ENCODE peak calls at places on chromosomes 1 and 21, in eight cellular contexts. U is stimulated activated CD8-positive, alpha-beta memory T cell treated with anti-CD3 and anti-CD28 coated beads, Interleukin-15, amount 100 ng/mL, for 4 hours; T is activated T-helper 2 cell treated with anti-CD3 and anti-CD28 coated beads, Interferon-gamma antibody, Interleukin-2, Interleukin-4, amounts not matched to agents 10 μg/mL and 5 μg/mL and 100 μg/mL, durations not matched to agents 14 hours and 24 hours and 36 hours; B is HTR-8/SVneo; K is omental fat pad; N is cerebellar cortex; O is stromal cell of bone marrow; M is NCI-H1694 treated with DMSO at 0.1 percent for 48 hours. W is an unnamed sample.

GRCh38 chr21:46077674-46078101 is 20.2 kb upstream of the COL6A2 start:
- DNase-seq in U (no peak), T (no peak), B (no peak), K (no peak), N (no peak), O (no peak), M (no peak), W (no peak)

GRCh38 chr21:46035809-46036695 is 54.5 kb downstream of the COL6A1 start:
- DNase-seq in U (no peak), T (no peak), B (no peak), K (no peak), N (no peak), O (peak), M (no peak), W (peak)

GRCh38 chr1:9009438-9010366 is 16.5 kb downstream of the SLC2A7 start:
- DNase-seq in U (no peak), T (peak), B (peak), K (no peak), N (peak), O (no peak), M (no peak), W (no peak)

GRCh38 chr1:178752891-178753290 is 27.8 kb downstream of the RALGPS2 start:
- DNase-seq in U (no peak), T (no peak), B (no peak), K (no peak), N (no peak), O (no peak), M (no peak), W (peak)

GRCh38 chr21:43283136-43283924 is 114.5 kb downstream of the CRYAA start:
- DNase-seq in U (no peak), T (no peak), B (no peak), K (no peak), N (no peak), O (no peak), M (no peak), W (no peak)

GRCh38 chr21:15875286-15875685 is 145.5 kb downstream of the USP25 start:
- DNase-seq in U (no peak), T (no peak), B (no peak), K (no peak), N (no peak), O (no peak), M (no peak), W (no peak)

GRCh38 chr1:58983159-58983558 is 199.3 kb upstream of the JUN start:
- DNase-seq in U (no peak), T (no peak), B (no peak), K (no peak), N (no peak), O (no peak), M (peak), W (no peak)

GRCh38 chr21:24032709-24033232 is 1574.5 kb downstream of the MRPL39 start:
- DNase-seq in U (no peak), T (no peak), B (no peak), K (no peak), N (no peak), O (no peak), M (no peak), W (no peak)

GRCh38 chr1:201119206-201119814 is 7.1 kb upstream of the CACNA1S start:
- DNase-seq in U (no peak), T (peak), B (peak), K (no peak), N (peak), O (peak), M (peak), W (peak)

GRCh38 chr1:213008564-213008963 is 7.1 kb downstream of the ANGEL2 start:
- DNase-seq in U (no peak), T (no peak), B (no peak), K (no peak), N (no peak), O (no peak), M (no peak), W (no peak)

GRCh38 chr21:27534211-27534610 is 567.3 kb upstream of the ADAMTS5 start:
- DNase-seq in U (no peak), T (no peak), B (no peak), K (no peak), N (no peak), O (no peak), M (no peak), W (no peak)

GRCh38 chr1:7471836-7472235 is 299.3 kb upstream of the VAMP3 start:
- DNase-seq in U (no peak), T (no peak), B (peak), K (no peak), N (peak), O (no peak), M (no peak), W (no peak)

GRCh38 chr1:58982259-58982998 is 198.6 kb upstream of the JUN start:
- DNase-seq in U (no peak), T (no peak), B (no peak), K (no peak), N (no peak), O (no peak), M (no peak), W (no peak)

GRCh38 chr1:67647036-67647798 is 37.8 kb upstream of the GADD45A start:
- DNase-seq in U (no peak), T (no peak), B (peak), K (no peak), N (peak), O (no peak), M (peak), W (peak)

GRCh38 chr1:2939041-2939552 is 82.2 kb upstream of the ACTRT2 start:
- DNase-seq in U (no peak), T (no peak), B (no peak), K (no peak), N (no peak), O (no peak), M (no peak), W (no peak)

GRCh38 chr1:244326757-244327156 is 125.0 kb downstream of the ADSS2 start:
- DNase-seq in U (no peak), T (no peak), B (no peak), K (no peak), N (no peak), O (no peak), M (no peak), W (no peak)

GRCh38 chr1:110049801-110050601 is 15.6 kb downstream of the STRIP1 start:
- DNase-seq in U (no peak), T (no peak), B (no peak), K (no peak), N (no peak), O (no peak), M (no peak), W (no peak)

GRCh38 chr1:245356891-245357585 is 202.3 kb downstream of the KIF26B start:
- DNase-seq in U (no peak), T (no peak), B (no peak), K (no peak), N (no peak), O (no peak), M (no peak), W (no peak)

GRCh38 chr21:41877901-41878830 is 978 bp downstream of the PRDM15 start:
- DNase-seq in U (no peak), T (peak), B (peak), K (no peak), N (peak), O (peak), M (peak), W (peak)

GRCh38 chr1:25544819-25545218 is 1.4 kb downstream of the LDLRAP1 start:
- DNase-seq in U (no peak), T (no peak), B (peak), K (no peak), N (peak), O (no peak), M (no peak), W (peak)

GRCh38 chr1:210144736-210145135 is 87.9 kb upstream of the SERTAD4 start:
- DNase-seq in U (no peak), T (no peak), B (no peak), K (no peak), N (no peak), O (no peak), M (no peak), W (no peak)

GRCh38 chr21:34116569-34116968 is 43.2 kb downstream of the MRPS6 start:
- DNase-seq in U (no peak), T (no peak), B (no peak), K (no peak), N (no peak), O (no peak), M (no peak), W (no peak)

GRCh38 chr1:89259283-89259971 is 13.2 kb downstream of the GBP5 start:
- DNase-seq in U (peak), T (peak), B (no peak), K (no peak), N (no peak), O (no peak), M (no peak), W (no peak)

GRCh38 chr1:221263831-221264767 is 384.9 kb downstream of the HLX start:
- DNase-seq in U (no peak), T (peak), B (peak), K (no peak), N (peak), O (peak), M (peak), W (peak)

GRCh38 chr1:247113094-247113497 is 8.9 kb upstream of the ZNF669 start:
- DNase-seq in U (no peak), T (no peak), B (peak), K (no peak), N (no peak), O (no peak), M (no peak), W (no peak)

GRCh38 chr1:204171751-204172178 is 5.6 kb upstream of the REN start:
- DNase-seq in U (no peak), T (no peak), B (no peak), K (no peak), N (no peak), O (peak), M (no peak), W (no peak)

GRCh38 chr1:56434659-56435202 is 144.6 kb downstream of the PLPP3 start:
- DNase-seq in U (no peak), T (no peak), B (no peak), K (no peak), N (no peak), O (no peak), M (peak), W (no peak)

GRCh38 chr1:204212715-204213114 is 1.1 kb downstream of the GOLT1A start:
- DNase-seq in U (no peak), T (no peak), B (no peak), K (no peak), N (no peak), O (no peak), M (no peak), W (no peak)

GRCh38 chr1:152188673-152189591 is 29.9 kb upstream of the RPTN start:
- DNase-seq in U (peak), T (peak), B (peak), K (peak), N (peak), O (peak), M (peak), W (peak)

GRCh38 chr1:22443332-22443731 is 8.3 kb upstream of the ZBTB40 start:
- DNase-seq in U (no peak), T (no peak), B (no peak), K (no peak), N (no peak), O (no peak), M (no peak), W (no peak)

GRCh38 chr21:36125513-36126121 is 9.3 kb upstream of the CBR3 start:
- DNase-seq in U (no peak), T (peak), B (peak), K (peak), N (peak), O (no peak), M (peak), W (peak)

GRCh38 chr1:187648091-187648490 is 819.3 kb downstream of the PLA2G4A start:
- DNase-seq in U (no peak), T (no peak), B (no peak), K (no peak), N (no peak), O (no peak), M (no peak), W (no peak)

W was measured in G401.